ENCODE peak calls at places on chromosomes 1 and 21, in four cellular contexts. Y is PC-9, I is MM.1S, J is thyroid gland. C is an unnamed sample.
A peak's percentile ranks its signal among the peaks of the same experiment; 100 is the strongest.

GRCh38 chr1:115671176-115672062 is 29.6 kb downstream of the VANGL1 start:
- DNase-seq in Y (peak; percentile 97), I (no peak), J (no peak), C (no peak)

GRCh38 chr21:37292946-37293345 is 25.8 kb upstream of the VPS26C start:
- DNase-seq in Y (no peak), I (no peak), J (peak; percentile 9), C (no peak)

GRCh38 chr1:191483997-191484396 is 674.3 kb upstream of the RGS18 start:
- DNase-seq in Y (no peak), I (no peak), J (no peak), C (no peak)

GRCh38 chr1:24089743-24090555 is 22.0 kb downstream of the MYOM3 start:
- DNase-seq in Y (no peak), I (no peak), J (peak; percentile 89), C (no peak)

GRCh38 chr1:244106837-244107491 is 55.9 kb downstream of the ZBTB18 start:
- DNase-seq in Y (no peak), I (no peak), J (no peak), C (no peak)

GRCh38 chr1:241834733-241835377 is 13.1 kb upstream of the EXO1 start:
- DNase-seq in Y (peak; percentile 60), I (peak; percentile 46), J (no peak), C (no peak)

GRCh38 chr1:20873311-20873710 is 86.2 kb upstream of the HP1BP3 start:
- DNase-seq in Y (no peak), I (no peak), J (no peak), C (no peak)

GRCh38 chr1:10387611-10388386 is 11.1 kb upstream of the PGD start:
- DNase-seq in Y (peak; percentile 63), I (peak; percentile 11), J (peak; percentile 79), C (no peak)

GRCh38 chr1:173868266-173869107 is at the start of gene ZBTB37:
- DNase-seq in Y (peak; percentile 79), I (peak; percentile 97), J (peak; percentile 96), C (peak; percentile 95)

GRCh38 chr1:224592636-224593579 is 23.2 kb upstream of the CNIH3 start:
- DNase-seq in Y (no peak), I (peak; percentile 9), J (no peak), C (no peak)

GRCh38 chr1:229208481-229208880 is 62.4 kb upstream of the RAB4A start:
- DNase-seq in Y (peak; percentile 39), I (no peak), J (no peak), C (no peak)

GRCh38 chr1:24793762-24794161 is 48.5 kb downstream of the CLIC4 start:
- DNase-seq in Y (no peak), I (no peak), J (no peak), C (no peak)

GRCh38 chr1:9231648-9232332 is 2.8 kb upstream of the H6PD start:
- DNase-seq in Y (peak; percentile 64), I (no peak), J (no peak), C (no peak)

GRCh38 chr1:16091296-16091695 is 17.8 kb upstream of the FAM131C start:
- DNase-seq in Y (peak; percentile 74), I (no peak), J (no peak), C (peak; percentile 86)

GRCh38 chr1:44650159-44650831 is 24.0 kb downstream of the TMEM53 start:
- DNase-seq in Y (no peak), I (no peak), J (no peak), C (peak; percentile 30)

GRCh38 chr21:40924641-40925040 is 77.7 kb upstream of the DSCAM start:
- DNase-seq in Y (no peak), I (no peak), J (no peak), C (no peak)

GRCh38 chr1:182192215-182192614 is 130.7 kb upstream of the ZNF648 start:
- DNase-seq in Y (no peak), I (no peak), J (no peak), C (no peak)

GRCh38 chr1:188937965-188938551 is 1539.6 kb downstream of the BRINP3 start:
- DNase-seq in Y (no peak), I (no peak), J (no peak), C (no peak)

DNA sequence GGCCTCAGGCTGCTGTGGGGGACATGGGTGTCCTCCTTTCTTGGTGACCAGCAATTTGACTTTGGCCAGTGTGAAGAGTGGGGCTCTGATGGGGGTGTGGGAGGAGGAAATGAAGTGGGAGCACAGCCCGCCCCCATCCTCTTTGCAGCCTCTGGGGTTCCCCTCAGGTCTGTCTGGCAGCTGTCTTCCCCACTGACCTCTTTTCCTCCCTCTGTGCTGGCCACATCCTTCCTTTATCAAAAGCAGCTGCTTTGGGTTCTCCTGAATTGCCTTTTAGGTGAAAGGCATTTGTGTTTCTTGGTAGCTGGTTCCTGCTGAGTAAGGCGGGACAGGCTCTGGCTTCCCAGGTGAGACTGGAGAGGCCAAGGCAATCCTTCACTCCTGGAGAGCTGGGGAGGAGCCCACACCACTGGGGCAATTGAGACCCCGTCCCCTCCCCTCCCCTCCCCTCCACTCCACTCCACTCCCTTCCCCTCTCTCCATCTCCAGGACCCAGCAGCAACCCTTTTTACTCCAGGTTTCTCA is 24.9 kb downstream of the PCAT6 start:
- DNase-seq in Y (no peak), I (no peak), J (no peak), C (no peak)
- H3K27ac ChIP-seq in Y (peak overlapping the region; percentile 3), I (no peak overlapping the region), J (no peak overlapping the region), C (no peak overlapping the region)

GRCh38 chr1:1919304-1920056 is 401 bp upstream of the TMEM52 start:
- DNase-seq in Y (peak; percentile 88), I (peak; percentile 98), J (peak; percentile 98), C (peak; percentile 100)

GRCh38 chr1:1917995-1918900 is 831 bp downstream of the TMEM52 start:
- DNase-seq in Y (no peak), I (no peak), J (no peak), C (no peak)

GRCh38 chr1:1920057-1920607 is 1.1 kb upstream of the TMEM52 start:
- DNase-seq in Y (no peak), I (no peak), J (no peak), C (no peak)

GRCh38 chr1:1917304-1917976 is 1.6 kb downstream of the TMEM52 start:
- DNase-seq in Y (no peak), I (no peak), J (no peak), C (peak; percentile 73)

DNA sequence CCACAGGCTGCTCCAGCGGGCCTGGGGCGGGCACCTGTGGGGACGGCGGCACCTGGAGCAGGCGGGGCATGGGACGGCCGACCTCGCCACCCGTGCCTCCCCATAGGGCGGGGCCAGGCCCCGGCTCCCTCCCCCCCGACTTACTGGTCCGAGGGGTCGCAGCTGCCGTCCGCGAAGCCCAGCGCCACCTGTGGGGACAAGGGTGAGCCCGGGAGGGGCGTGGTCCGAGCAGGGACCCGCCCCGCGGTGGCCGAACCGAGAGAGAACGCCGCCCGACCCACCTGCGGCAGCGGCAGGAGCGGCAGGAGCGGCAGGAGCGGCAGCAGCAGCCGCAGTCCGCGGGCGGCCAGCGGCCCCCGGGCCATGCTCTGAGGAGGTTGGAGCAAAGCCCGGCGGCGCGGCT is at the start of gene TMEM52:
- DNase-seq in Y (peak; percentile 48), I (no peak), J (no peak), C (peak; percentile 95)
- TF ChIP-seq CTCF in Y (no peak), I (peak; percentile 14), J (no peak), C (no peak)

DNA sequence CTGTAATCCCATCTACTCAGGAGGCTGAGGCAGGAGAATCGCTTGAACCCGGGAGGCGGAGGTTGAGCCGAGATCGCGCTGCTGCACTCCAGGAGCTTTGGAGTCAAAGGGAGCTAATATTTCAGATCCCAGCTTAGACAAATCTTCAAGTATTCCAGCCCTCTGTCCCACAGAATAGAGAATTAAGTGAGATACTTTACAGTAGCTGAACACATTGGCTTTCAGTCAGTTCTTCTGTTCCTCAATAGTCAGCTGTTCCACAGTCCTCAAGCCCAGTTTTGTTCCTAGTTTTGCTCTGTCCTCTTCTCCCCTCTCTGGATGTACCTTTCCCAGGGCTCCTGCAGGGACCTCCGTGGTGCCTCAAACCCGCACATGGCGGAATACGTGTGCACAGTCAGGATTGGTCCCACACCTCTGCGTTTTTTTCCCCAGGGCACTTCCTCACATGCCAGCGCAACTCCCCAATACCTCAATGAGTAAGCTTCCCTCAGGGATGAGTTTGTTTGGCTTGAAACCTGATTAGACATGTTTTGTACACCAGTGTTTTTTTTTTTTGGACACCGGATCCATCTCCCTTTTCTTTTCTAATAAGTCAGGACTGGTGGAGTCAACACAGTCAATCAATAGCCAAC is 1.2 kb downstream of the MFN2 start:
- DNase-seq in Y (peak; percentile 78), I (no peak), J (no peak), C (no peak)
- H3K4me3 ChIP-seq in Y (peak overlapping the region; percentile 85), I (peak overlapping the region; percentile 99), J (no peak overlapping the region), C (peak overlapping the region; percentile 97)

GRCh38 chr1:33358114-33358770 is 37.3 kb upstream of the A3GALT2 start:
- DNase-seq in Y (no peak), I (no peak), J (no peak), C (no peak)

GRCh38 chr1:33358771-33359503 is 38.0 kb upstream of the A3GALT2 start:
- DNase-seq in Y (no peak), I (no peak), J (peak; percentile 56), C (no peak)

GRCh38 chr1:33360367-33360766 is 39.5 kb upstream of the A3GALT2 start:
- DNase-seq in Y (no peak), I (no peak), J (no peak), C (no peak)

GRCh38 chr1:33361553-33362262 is 40.8 kb upstream of the A3GALT2 start:
- DNase-seq in Y (no peak), I (no peak), J (no peak), C (no peak)

DNA sequence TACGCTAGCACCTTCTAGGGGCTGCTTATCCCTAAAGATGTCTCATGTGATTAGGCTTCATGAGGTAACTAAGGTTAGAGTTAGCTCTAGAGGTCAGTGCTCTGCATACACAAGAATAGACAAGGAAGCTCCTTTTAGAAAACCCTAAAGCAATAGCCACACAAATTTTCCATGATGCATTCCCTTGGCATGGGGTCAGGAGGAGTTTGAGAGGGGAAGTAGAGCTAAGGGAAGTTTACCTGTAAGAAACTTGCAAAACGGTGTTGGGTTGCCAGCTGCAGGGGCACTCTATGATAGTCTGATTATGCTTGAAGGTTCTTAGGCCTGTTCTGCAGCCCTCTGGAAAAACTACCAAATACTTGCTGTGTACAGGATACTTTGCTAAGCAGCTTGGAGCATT is 39.0 kb upstream of the A3GALT2 start:
- DNase-seq in Y (peak; percentile 83), I (no peak), J (no peak), C (no peak)
- H3K27ac ChIP-seq in Y (peak overlapping the region; percentile 50), I (no peak overlapping the region), J (no peak overlapping the region), C (no peak overlapping the region)

GRCh38 chr1:160162936-160163335 is 11.5 kb downstream of the ATP1A4 start:
- DNase-seq in Y (no peak), I (no peak), J (no peak), C (no peak)

GRCh38 chr1:160166459-160166858 is 15.1 kb downstream of the ATP1A4 start:
- DNase-seq in Y (no peak), I (no peak), J (no peak), C (no peak)

GRCh38 chr1:160164121-160164520 is 12.7 kb downstream of the ATP1A4 start:
- DNase-seq in Y (no peak), I (no peak), J (no peak), C (no peak)

GRCh38 chr1:160161965-160162705 is 10.7 kb downstream of the ATP1A4 start:
- DNase-seq in Y (no peak), I (no peak), J (peak; percentile 45), C (no peak)

DNA sequence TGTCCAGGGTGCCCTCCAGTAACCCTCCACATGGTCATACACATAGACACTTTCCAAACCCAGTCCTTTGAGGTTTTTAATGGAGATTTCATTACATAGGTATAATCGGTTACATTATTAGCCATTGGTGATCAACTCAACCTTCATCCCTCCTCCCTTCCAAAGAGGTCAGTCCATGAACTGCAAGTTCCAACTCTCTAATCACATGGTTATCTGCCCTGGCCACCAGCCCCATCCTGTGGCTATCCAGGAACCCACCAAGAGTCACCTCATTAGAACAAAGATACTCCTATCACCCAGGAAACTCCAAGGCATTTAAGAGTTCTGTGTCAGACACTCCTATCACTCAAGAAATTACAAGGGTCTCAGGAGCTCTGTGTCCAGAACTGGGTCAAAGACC is 12.2 kb downstream of the ATP1A4 start:
- DNase-seq in Y (no peak), I (no peak), J (no peak), C (no peak)
- TF ChIP-seq CTCF in Y (peak; percentile 46), I (no peak), J (no peak), C (no peak)